ENCODE peak calls at places on chromosome 3, in five cellular contexts. S, T, B, P and D are unnamed samples.

GRCh38 chr3:120370463-120370862 is 21.3 kb upstream of the LRRC58 start:
- DNase-seq in S (no peak), T (no peak), B (no peak), P (no peak), D (no peak)

GRCh38 chr3:49283997-49284396 is 7.0 kb upstream of the C3orf62 start:
- DNase-seq in S (no peak), T (no peak), B (no peak), P (no peak), D (no peak)

GRCh38 chr3:182400838-182401237 is 392.5 kb upstream of the ATP11B start:
- DNase-seq in S (no peak), T (no peak), B (no peak), P (no peak), D (no peak)

GRCh38 chr3:54127499-54128056 is 5.2 kb downstream of the CACNA2D3 start:
- DNase-seq in S (no peak), T (no peak), B (no peak), P (no peak), D (no peak)

GRCh38 chr3:105780114-105780513 is 88.7 kb downstream of the CBLB start:
- DNase-seq in S (no peak), T (no peak), B (no peak), P (peak; percentile 56), D (no peak)

GRCh38 chr3:110806924-110807323 is 264.7 kb upstream of the NECTIN3 start:
- DNase-seq in S (no peak), T (no peak), B (no peak), P (no peak), D (no peak)

GRCh38 chr3:70829101-70829500 is 516.7 kb upstream of the MDFIC2 start:
- DNase-seq in S (no peak), T (no peak), B (no peak), P (peak; percentile 86), D (peak; percentile 71)

GRCh38 chr3:124669470-124669869 is 60.8 kb upstream of the UMPS start:
- DNase-seq in S (no peak), T (no peak), B (peak; percentile 27), P (peak; percentile 26), D (peak; percentile 51)

GRCh38 chr3:143975549-143976152 is 4.0 kb downstream of the DIPK2A start:
- DNase-seq in S (no peak), T (no peak), B (no peak), P (peak; percentile 84), D (peak; percentile 62)

GRCh38 chr3:99945328-99945995 is 127.8 kb downstream of the CMSS1 start:
- DNase-seq in S (no peak), T (no peak), B (peak; percentile 37), P (peak; percentile 34), D (peak; percentile 78)

GRCh38 chr3:117145677-117146076 is 436.1 kb downstream of the TUSC7 start:
- DNase-seq in S (no peak), T (no peak), B (no peak), P (no peak), D (no peak)

GRCh38 chr3:146280859-146281258 is 30.0 kb upstream of the PLSCR4 start:
- DNase-seq in S (no peak), T (no peak), B (peak; percentile 82), P (peak; percentile 33), D (peak; percentile 33)

GRCh38 chr3:149657796-149658443 is at the start of gene WWTR1:
- DNase-seq in S (peak; percentile 91), T (peak; percentile 86), B (peak; percentile 76), P (peak; percentile 97), D (peak; percentile 90)

GRCh38 chr3:63763156-63763555 is 55.9 kb upstream of the C3orf49 start:
- DNase-seq in S (no peak), T (no peak), B (peak; percentile 13), P (no peak), D (no peak)

GRCh38 chr3:153285194-153285641 is 123.2 kb downstream of the RAP2B start:
- DNase-seq in S (no peak), T (no peak), B (no peak), P (peak; percentile 72), D (no peak)

GRCh38 chr3:69226071-69226470 is 103.7 kb upstream of the LMOD3 start:
- DNase-seq in S (no peak), T (no peak), B (no peak), P (no peak), D (no peak)

GRCh38 chr3:15315003-15315402 is 17.4 kb downstream of the SH3BP5 start:
- DNase-seq in S (no peak), T (no peak), B (no peak), P (no peak), D (no peak)

GRCh38 chr3:55191911-55192787 is 264.3 kb upstream of the LRTM1 start:
- DNase-seq in S (no peak), T (no peak), B (peak; percentile 99), P (peak; percentile 73), D (peak; percentile 83)

GRCh38 chr3:130820976-130821375 is 72.9 kb upstream of the ATP2C1 start:
- DNase-seq in S (peak; percentile 62), T (no peak), B (peak; percentile 11), P (peak; percentile 51), D (no peak)

GRCh38 chr3:8458235-8458634 is 43.4 kb upstream of the LMCD1 start:
- DNase-seq in S (no peak), T (no peak), B (peak; percentile 90), P (peak; percentile 44), D (no peak)

GRCh38 chr3:14506626-14507344 is 33.4 kb downstream of the GRIP2 start:
- DNase-seq in S (no peak), T (no peak), B (no peak), P (no peak), D (no peak)

GRCh38 chr3:175585898-175586297 is 726.8 kb downstream of the NAALADL2 start:
- DNase-seq in S (no peak), T (no peak), B (peak; percentile 9), P (peak; percentile 14), D (peak; percentile 22)

GRCh38 chr3:134721214-134721613 is 70.4 kb upstream of the KY start:
- DNase-seq in S (no peak), T (no peak), B (no peak), P (no peak), D (no peak)

GRCh38 chr3:8497582-8497981 is 4.0 kb upstream of the LMCD1 start:
- DNase-seq in S (no peak), T (no peak), B (no peak), P (no peak), D (no peak)

GRCh38 chr3:162170581-162170980 is 674.0 kb downstream of the OTOL1 start:
- DNase-seq in S (no peak), T (no peak), B (no peak), P (no peak), D (no peak)

DNA sequence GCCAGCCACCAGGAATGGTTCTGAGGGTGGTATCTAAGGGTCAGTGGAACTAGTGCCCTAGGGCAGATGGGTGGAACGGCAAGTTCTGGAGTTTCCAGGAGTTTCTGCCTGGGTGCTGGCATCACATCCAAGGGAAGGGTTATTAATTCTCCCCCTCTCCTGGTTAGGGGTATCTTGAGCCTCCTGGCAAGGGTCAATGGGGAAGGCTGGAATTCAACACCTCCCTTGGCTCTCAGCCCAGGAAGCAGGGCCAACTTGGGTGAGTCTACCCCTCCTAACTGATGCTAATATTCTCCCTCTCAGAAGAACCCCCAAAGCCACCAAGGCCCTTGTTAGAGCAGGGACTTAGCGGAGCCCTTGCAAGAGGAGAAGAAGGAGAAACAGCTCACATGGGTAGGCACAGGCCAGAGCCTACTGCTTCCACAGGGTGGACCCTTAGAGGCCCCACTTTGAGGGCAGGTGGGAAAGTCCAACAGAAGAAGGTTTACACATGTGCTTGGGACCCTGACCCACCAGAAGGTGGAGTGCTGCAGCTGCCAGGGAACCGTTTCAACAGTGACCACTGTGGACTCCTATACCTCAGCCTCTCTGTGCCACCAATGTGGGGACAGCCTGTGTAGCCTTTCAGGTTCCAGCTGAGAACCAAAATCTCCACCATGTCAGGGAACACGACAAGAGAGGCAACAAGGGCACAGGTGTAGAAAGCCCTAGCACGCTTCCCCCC is 3.3 kb downstream of the TMEM115 start:
- DNase-seq in S (no peak), T (peak; percentile 34), B (no peak), P (no peak), D (no peak)
- H3K4me3 ChIP-seq in S (no peak overlapping the region), T (no peak overlapping the region), B (peak overlapping the region; percentile 76), P (peak overlapping the region; percentile 88), D (peak overlapping the region; percentile 90)

GRCh38 chr3:42031808-42032475 is 59.2 kb upstream of the TRAK1 start:
- DNase-seq in S (no peak), T (no peak), B (no peak), P (peak; percentile 43), D (no peak)
- H3K4me3 ChIP-seq in S (peak overlapping the region; percentile 20), T (no peak overlapping the region), B (no peak overlapping the region), P (no peak overlapping the region), D (no peak overlapping the region)

GRCh38 chr3:184262166-184262926 is 993 bp upstream of the CAMK2N2 start:
- DNase-seq in S (no peak), T (peak; percentile 90), B (no peak), P (peak; percentile 17), D (no peak)
- H3K4me3 ChIP-seq in S (peak overlapping the region; percentile 54), T (no peak overlapping the region), B (peak overlapping the region; percentile 51), P (peak overlapping the region; percentile 57), D (peak overlapping the region; percentile 38)

GRCh38 chr3:177932346-177932745 is 603.9 kb upstream of the KCNMB2 start:
- DNase-seq in S (no peak), T (no peak), B (no peak), P (peak; percentile 13), D (no peak)

GRCh38 chr3:177934001-177934891 is 602.0 kb upstream of the KCNMB2 start:
- DNase-seq in S (no peak), T (no peak), B (peak; percentile 80), P (peak; percentile 87), D (peak; percentile 24)

GRCh38 chr3:177931346-177931745 is 604.9 kb upstream of the KCNMB2 start:
- DNase-seq in S (no peak), T (no peak), B (no peak), P (no peak), D (no peak)

GRCh38 chr3:177932750-177933660 is 603.2 kb upstream of the KCNMB2 start:
- DNase-seq in S (no peak), T (no peak), B (no peak), P (peak; percentile 65), D (peak; percentile 29)

GRCh38 chr3:177935008-177935407 is 601.2 kb upstream of the KCNMB2 start:
- DNase-seq in S (no peak), T (no peak), B (no peak), P (no peak), D (no peak)
- H3K4me3 ChIP-seq in S (no peak overlapping the region), T (no peak overlapping the region), B (no peak overlapping the region), P (no peak overlapping the region), D (no peak overlapping the region)

DNA sequence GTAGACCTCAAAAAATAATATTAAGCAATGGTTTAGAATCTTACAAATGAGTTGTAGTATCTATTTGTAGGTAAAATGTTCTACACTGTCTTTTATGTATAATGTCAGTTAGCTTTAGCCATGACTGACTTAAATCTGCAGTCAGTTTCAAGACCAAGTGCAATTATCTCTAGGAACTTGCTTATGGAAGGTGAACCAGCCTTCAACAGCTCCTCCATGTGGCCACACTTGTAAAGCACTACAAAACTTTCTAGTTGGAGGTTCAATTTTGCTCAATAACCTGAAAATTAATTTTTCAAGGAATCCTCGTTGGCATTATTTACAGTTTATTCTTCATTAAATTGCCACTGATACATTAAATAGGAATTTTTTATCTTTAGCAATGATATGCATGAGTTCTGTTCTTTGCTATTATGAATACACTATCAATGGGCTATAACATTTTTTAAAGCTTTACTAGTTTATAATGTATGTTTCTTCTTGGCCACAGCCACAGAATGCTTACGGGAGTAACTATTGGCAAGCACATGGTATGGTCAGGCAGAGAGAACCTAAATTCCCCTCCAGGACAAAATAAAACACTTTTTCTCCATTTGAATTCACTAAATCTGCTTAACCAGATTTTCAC is 315.3 kb upstream of the UBE2E2 start:
- DNase-seq in S (peak; percentile 1), T (no peak), B (no peak), P (peak; percentile 45), D (no peak)
- H3K4me3 ChIP-seq in S (no peak overlapping the region), T (no peak overlapping the region), B (no peak overlapping the region), P (no peak overlapping the region), D (no peak overlapping the region)

GRCh38 chr3:188578579-188579363 is 424.8 kb downstream of the LPP start:
- DNase-seq in S (no peak), T (no peak), B (no peak), P (peak; percentile 97), D (peak; percentile 89)
- H3K4me3 ChIP-seq in S (no peak overlapping the region), T (no peak overlapping the region), B (no peak overlapping the region), P (no peak overlapping the region), D (no peak overlapping the region)